ENCODE peak calls at places on chromosomes 4 and X, in five cellular contexts. B is MG63; Z is mammary epithelial cell; H is effector memory CD4-positive, alpha-beta T cell; U is tibial artery. A is an unnamed sample.

GRCh38 chr4:88629826-88630225 is 37.5 kb downstream of the HERC3 start:
- DNase-seq in B (no peak), Z (no peak), H (no peak), U (no peak), A (no peak)

GRCh38 chr4:174316954-174317353 is 33.2 kb downstream of the CEP44 start:
- DNase-seq in B (no peak), Z (no peak), H (no peak), U (no peak), A (no peak)

GRCh38 chr4:6917445-6918241 is 8.0 kb downstream of the TBC1D14 start:
- DNase-seq in B (no peak), Z (no peak), H (no peak), U (peak; percentile 76), A (peak; percentile 31)

GRCh38 chr4:132180020-132180427 is 969.1 kb upstream of the PCDH10 start:
- DNase-seq in B (peak; percentile 2), Z (peak; percentile 79), H (no peak), U (no peak), A (no peak)

GRCh38 chr4:182448281-182449151 is 205.3 kb downstream of the TENM3 start:
- DNase-seq in B (peak; percentile 79), Z (peak; percentile 89), H (no peak), U (peak; percentile 83), A (peak; percentile 9)

GRCh38 chrX:71366674-71367256 is 608 bp downstream of the TAF1 start:
- DNase-seq in B (peak; percentile 29), Z (peak; percentile 14), H (no peak), U (peak; percentile 19), A (no peak)

GRCh38 chrX:38571058-38571457 is 9.7 kb downstream of the TSPAN7 start:
- DNase-seq in B (no peak), Z (peak; percentile 36), H (no peak), U (no peak), A (no peak)

GRCh38 chrX:143632625-143633387 is 3.1 kb downstream of the SLITRK4 start:
- DNase-seq in B (peak; percentile 10), Z (no peak), H (no peak), U (peak; percentile 29), A (no peak)

GRCh38 chr4:118284169-118284568 is 68.6 kb downstream of the PRSS12 start:
- DNase-seq in B (no peak), Z (peak; percentile 32), H (no peak), U (no peak), A (no peak)

GRCh38 chr4:119209077-119209476 is 3.4 kb upstream of the USP53 start:
- DNase-seq in B (peak; percentile 38), Z (peak; percentile 98), H (no peak), U (no peak), A (no peak)

GRCh38 chr4:15003891-15004700 is 1.8 kb downstream of the CPEB2 start:
- DNase-seq in B (peak; percentile 15), Z (peak; percentile 32), H (peak; percentile 49), U (peak; percentile 44), A (peak; percentile 54)

GRCh38 chr4:2254665-2255500 is 7.0 kb downstream of the MXD4 start:
- DNase-seq in B (no peak), Z (no peak), H (no peak), U (peak; percentile 19), A (no peak)

GRCh38 chrX:2928583-2929434 is at the start of gene ARSD:
- DNase-seq in B (peak; percentile 84), Z (peak; percentile 86), H (peak; percentile 4), U (peak; percentile 92), A (peak; percentile 28)

GRCh38 chr4:103272174-103272573 is 74.0 kb upstream of the CENPE start:
- DNase-seq in B (no peak), Z (no peak), H (no peak), U (no peak), A (no peak)

GRCh38 chr4:82480786-82481317 is 50.5 kb downstream of the ENOPH1 start:
- DNase-seq in B (no peak), Z (no peak), H (no peak), U (no peak), A (no peak)

GRCh38 chr4:132809298-132810032 is 339.6 kb upstream of the PCDH10 start:
- DNase-seq in B (no peak), Z (no peak), H (no peak), U (no peak), A (no peak)

GRCh38 chrX:23752740-23753435 is 9.8 kb upstream of the ACOT9 start:
- DNase-seq in B (peak; percentile 53), Z (no peak), H (no peak), U (no peak), A (no peak)

GRCh38 chr4:151227731-151228130 is 49.2 kb upstream of the PRSS48 start:
- DNase-seq in B (peak; percentile 62), Z (peak; percentile 84), H (no peak), U (peak; percentile 89), A (no peak)

GRCh38 chrX:149497054-149497453 is 8.1 kb downstream of the IDS start:
- DNase-seq in B (no peak), Z (no peak), H (no peak), U (no peak), A (no peak)

GRCh38 chrX:149498767-149499166 is 6.3 kb downstream of the IDS start:
- DNase-seq in B (no peak), Z (no peak), H (no peak), U (no peak), A (no peak)

GRCh38 chrX:149497626-149498025 is 7.5 kb downstream of the IDS start:
- DNase-seq in B (peak; percentile 46), Z (peak; percentile 85), H (no peak), U (no peak), A (no peak)

GRCh38 chrX:149495573-149496071 is 9.5 kb downstream of the IDS start:
- DNase-seq in B (peak; percentile 28), Z (peak; percentile 86), H (no peak), U (no peak), A (no peak)

DNA sequence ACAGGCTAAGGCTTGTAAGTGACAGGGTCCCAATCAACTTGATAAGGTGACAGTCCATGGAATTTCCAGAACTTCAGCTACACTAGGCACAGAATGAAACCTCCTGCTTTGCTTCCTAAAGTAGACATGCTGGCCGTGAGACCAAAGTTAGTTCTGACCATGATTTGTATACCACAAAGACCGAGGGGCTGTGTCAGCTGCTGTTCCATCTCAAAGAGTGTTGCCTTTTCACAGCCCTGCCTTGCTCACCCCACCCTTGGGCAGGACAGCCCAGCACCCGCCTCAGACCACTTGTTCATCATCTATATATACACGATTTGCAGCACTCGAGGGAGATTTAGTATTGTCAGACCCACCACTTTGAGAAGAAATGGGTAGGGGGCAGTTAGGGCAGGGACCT is 5.3 kb downstream of the IDS start:
- DNase-seq in B (no peak), Z (no peak), H (no peak), U (no peak), A (no peak)
- H3K9me3 ChIP-seq in B (no peaks in the 10 kb centered on the region), Z (no peaks in the 10 kb centered on the region), H (no peaks in the 10 kb centered on the region), U (no peaks in the 10 kb centered on the region), A (no peaks in the 10 kb centered on the region)

GRCh38 chrX:66328950-66329596 is 165.0 kb downstream of the HEPH start:
- DNase-seq in B (no peak), Z (no peak), H (no peak), U (no peak), A (no peak)
- H3K9me3 ChIP-seq in B (no peaks in the 10 kb centered on the region), Z (no peaks in the 10 kb centered on the region), H (no peaks in the 10 kb centered on the region), U (no peaks in the 10 kb centered on the region), A (no peaks in the 10 kb centered on the region)

GRCh38 chr4:80226091-80226490 is 28.8 kb downstream of the PRDM8 start:
- DNase-seq in B (no peak), Z (no peak), H (no peak), U (no peak), A (no peak)
- H3K9me3 ChIP-seq in B (no peaks in the 10 kb centered on the region), Z (no peaks in the 10 kb centered on the region), H (no peaks in the 10 kb centered on the region), U (no peaks in the 10 kb centered on the region), A (no peaks in the 10 kb centered on the region)

DNA sequence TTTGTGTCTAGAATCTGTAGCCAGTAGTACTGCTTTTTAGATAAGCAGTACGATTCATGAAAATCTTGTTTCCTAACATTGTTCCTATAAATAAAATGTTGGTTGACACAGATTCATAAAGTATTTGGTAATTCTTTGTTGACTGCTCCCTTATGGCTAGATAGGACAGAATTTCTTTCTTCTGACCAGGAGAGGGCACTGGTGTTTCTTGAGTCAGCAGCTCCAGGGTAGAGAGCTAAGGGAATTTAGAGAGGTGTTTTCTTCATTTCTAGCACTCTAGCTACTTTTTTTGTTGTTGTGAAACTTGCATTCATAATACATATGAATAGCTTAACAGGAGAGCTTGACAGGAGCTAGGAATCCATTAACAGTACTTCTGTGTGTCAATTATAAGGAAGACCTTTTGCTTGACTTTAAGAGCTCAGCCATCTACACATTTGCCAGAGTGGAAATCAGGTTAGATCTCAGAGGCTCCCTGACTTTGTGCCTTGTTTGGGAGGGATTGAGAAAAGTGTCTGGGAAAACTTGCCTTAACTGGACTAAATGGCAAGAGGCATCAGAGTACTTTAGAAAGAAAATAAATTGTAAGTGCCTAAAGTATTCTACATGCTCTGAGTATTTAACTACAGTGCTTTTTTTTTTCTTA is 756.1 kb downstream of the SH3BGRL start:
- DNase-seq in B (no peak), Z (peak; percentile 1), H (no peak), U (no peak), A (no peak)
- H3K9me3 ChIP-seq in B (no peaks in the 10 kb centered on the region), Z (no peaks in the 10 kb centered on the region), H (no peaks in the 10 kb centered on the region), U (no peaks in the 10 kb centered on the region), A (no peaks in the 10 kb centered on the region)

GRCh38 chrX:439236-439635 is 52.5 kb upstream of the PPP2R3B start:
- DNase-seq in B (no peak), Z (no peak), H (no peak), U (no peak), A (no peak)
- H3K9me3 ChIP-seq in B (no peaks in the 10 kb centered on the region), Z (peaks cover 17% of the 10 kb centered on the region), H (no peaks in the 10 kb centered on the region), U (peaks cover 7% of the 10 kb centered on the region), A (no peaks in the 10 kb centered on the region)

GRCh38 chr4:85187106-85187505 is 220.6 kb upstream of the WDFY3 start:
- DNase-seq in B (no peak), Z (no peak), H (no peak), U (no peak), A (no peak)
- H3K9me3 ChIP-seq in B (no peaks in the 10 kb centered on the region), Z (no peaks in the 10 kb centered on the region), H (no peaks in the 10 kb centered on the region), U (peaks cover 4% of the 10 kb centered on the region), A (no peaks in the 10 kb centered on the region)

A was measured in T-helper 17 cell.